ENCODE peak calls at places on chromosome 18, in four cellular contexts. M is HepG2, Y is GM12878, N is H1. E is an unnamed sample.

GRCh38 chr18:44758821-44759624 is 78.3 kb downstream of the SETBP1 start:
- DNase-seq in M (no peak), Y (peak), N (no peak), E (no peak)

GRCh38 chr18:21345851-21346250 is 103.8 kb downstream of the GREB1L start:
- DNase-seq in M (no peak), Y (no peak), N (no peak), E (no peak)

GRCh38 chr18:631560-631959 is 25.9 kb upstream of the TYMS start:
- DNase-seq in M (no peak), Y (no peak), N (no peak), E (no peak)

GRCh38 chr18:50268022-50268747 is 1.9 kb upstream of the CFAP53 start:
- DNase-seq in M (no peak), Y (peak), N (peak), E (peak)

GRCh38 chr18:654601-655000 is 2.9 kb upstream of the TYMS start:
- DNase-seq in M (no peak), Y (no peak), N (no peak), E (no peak)

GRCh38 chr18:75250471-75250821 is 39.8 kb downstream of the TSHZ1 start:
- DNase-seq in M (no peak), Y (no peak), N (no peak), E (no peak)

GRCh38 chr18:13221821-13222220 is 3.3 kb downstream of the LDLRAD4 start:
- DNase-seq in M (no peak), Y (no peak), N (no peak), E (no peak)

GRCh38 chr18:69233465-69234054 is 167.1 kb upstream of the DOK6 start:
- DNase-seq in M (no peak), Y (no peak), N (no peak), E (no peak)

GRCh38 chr18:72868666-72869661 is 1.2 kb upstream of the NETO1 start:
- DNase-seq in M (no peak), Y (no peak), N (peak), E (no peak)

GRCh38 chr18:48317781-48318381 is 91.3 kb downstream of the ZBTB7C start:
- DNase-seq in M (no peak), Y (no peak), N (no peak), E (no peak)

GRCh38 chr18:73283032-73283431 is 415.2 kb upstream of the NETO1 start:
- DNase-seq in M (no peak), Y (no peak), N (no peak), E (no peak)

GRCh38 chr18:11857177-11857887 is 6.1 kb downstream of the CHMP1B start:
- DNase-seq in M (peak), Y (no peak), N (no peak), E (no peak)

GRCh38 chr18:11310476-11311086 is 161.2 kb upstream of the PIEZO2 start:
- DNase-seq in M (peak), Y (no peak), N (peak), E (peak)

GRCh38 chr18:76822510-76823165 is at the start of gene ZNF236:
- DNase-seq in M (peak), Y (no peak), N (peak), E (peak)

GRCh38 chr18:48782381-48782841 is 168.4 kb downstream of the SMAD7 start:
- DNase-seq in M (no peak), Y (no peak), N (no peak), E (no peak)

GRCh38 chr18:62788891-62789290 is 73.5 kb downstream of the PHLPP1 start:
- DNase-seq in M (no peak), Y (no peak), N (no peak), E (no peak)

GRCh38 chr18:76674596-76674995 is 147.8 kb upstream of the ZNF236 start:
- DNase-seq in M (no peak), Y (no peak), N (no peak), E (no peak)

GRCh38 chr18:22566703-22567420 is 149.1 kb upstream of the CTAGE1 start:
- DNase-seq in M (no peak), Y (no peak), N (no peak), E (no peak)

GRCh38 chr18:72674710-72675109 is 130.6 kb upstream of the CBLN2 start:
- DNase-seq in M (no peak), Y (peak), N (no peak), E (no peak)

GRCh38 chr18:6644841-6645240 is 84.7 kb upstream of the ARHGAP28 start:
- DNase-seq in M (no peak), Y (no peak), N (no peak), E (no peak)

GRCh38 chr18:52950153-52950552 is 610.2 kb downstream of the DCC start:
- DNase-seq in M (no peak), Y (no peak), N (no peak), E (no peak)

GRCh38 chr18:41703744-41704530 is 251.1 kb upstream of the PIK3C3 start:
- DNase-seq in M (no peak), Y (no peak), N (no peak), E (no peak)

GRCh38 chr18:3867768-3868445 is 417.9 kb downstream of the TGIF1 start:
- DNase-seq in M (no peak), Y (no peak), N (no peak), E (no peak)

GRCh38 chr18:21808185-21808584 is 67.6 kb downstream of the MIB1 start:
- DNase-seq in M (no peak), Y (no peak), N (no peak), E (no peak)

GRCh38 chr18:32907215-32907590 is 134.4 kb upstream of the KLHL14 start:
- DNase-seq in M (no peak), Y (no peak), N (no peak), E (no peak)

GRCh38 chr18:30969670-30970069 is 72.9 kb downstream of the DSC3 start:
- DNase-seq in M (no peak), Y (no peak), N (no peak), E (no peak)

GRCh38 chr18:49725809-49726514 is 87.4 kb downstream of the ACAA2 start:
- DNase-seq in M (peak), Y (no peak), N (peak), E (peak)

GRCh38 chr18:9001209-9001608 is 101.3 kb upstream of the NDUFV2 start:
- DNase-seq in M (no peak), Y (no peak), N (no peak), E (no peak)

GRCh38 chr18:54713386-54713785 is 114.9 kb upstream of the RAB27B start:
- DNase-seq in M (no peak), Y (no peak), N (no peak), E (no peak)

GRCh38 chr18:10248738-10249137 is 205.7 kb upstream of the APCDD1 start:
- DNase-seq in M (no peak), Y (no peak), N (no peak), E (no peak)

GRCh38 chr18:32919799-32920198 is 147.0 kb upstream of the KLHL14 start:
- DNase-seq in M (peak), Y (no peak), N (peak), E (peak)

GRCh38 chr18:23825978-23826405 is 136.7 kb downstream of the LAMA3 start:
- DNase-seq in M (no peak), Y (no peak), N (no peak), E (no peak)

GRCh38 chr18:79866889-79867574 is 69.3 kb downstream of the KCNG2 start:
- DNase-seq in M (no peak), Y (no peak), N (no peak), E (no peak)
- TF ChIP-seq ZNF274 in M (no peak), Y (no peak), N (no peak), E (no peak)

DNA sequence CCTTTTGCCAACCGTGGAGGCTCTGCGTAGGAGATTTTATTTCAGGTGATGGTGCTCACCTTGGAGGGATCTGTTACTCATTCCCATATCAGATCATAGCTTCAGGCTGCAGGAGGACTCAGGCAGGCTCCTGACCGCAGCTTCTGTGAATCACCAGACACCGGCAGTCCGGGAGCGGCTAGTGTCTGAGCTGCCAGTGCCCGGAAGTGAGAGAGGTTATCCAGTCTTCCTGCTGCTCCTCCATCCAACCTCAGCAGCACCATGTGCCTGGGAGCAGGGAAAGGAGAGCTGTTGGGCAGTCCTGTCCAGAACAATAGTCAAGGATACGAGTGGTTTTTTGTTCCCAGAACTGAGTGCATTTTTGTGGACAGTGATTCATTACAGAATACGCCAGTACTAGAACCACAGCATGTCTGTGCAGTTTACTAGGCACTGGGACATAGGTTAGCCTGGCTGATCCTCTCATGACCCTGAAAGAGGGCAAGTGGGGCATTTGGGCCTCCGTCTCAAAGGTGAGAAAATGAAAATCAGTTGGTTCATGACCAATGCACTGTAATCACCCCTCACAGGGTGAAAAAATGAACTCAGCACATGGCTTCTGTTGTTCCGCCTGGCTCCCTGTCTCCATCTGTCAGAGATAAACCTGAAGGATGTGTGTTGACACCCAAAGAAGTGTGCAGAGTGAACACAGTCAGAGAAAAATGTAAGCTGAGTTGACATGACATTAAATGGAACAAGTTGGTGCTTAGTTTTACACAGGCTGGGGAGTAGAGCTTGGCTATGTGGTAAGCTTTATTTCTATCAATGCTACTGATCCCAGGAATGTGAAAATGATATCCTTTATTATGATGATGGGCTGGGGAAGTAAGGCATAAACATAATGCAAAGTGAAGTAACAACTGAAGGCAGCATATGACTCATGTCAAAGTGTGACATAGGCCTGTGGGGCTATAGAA is 12.2 kb downstream of the FHOD3 start:
- DNase-seq in M (no peak), Y (no peak), N (peak), E (no peak)
- H3K9ac ChIP-seq in M (no peak), Y (no peak), N (no peak), E (no peak)

GRCh38 chr18:36442717-36443116 is 145.2 kb downstream of the FHOD3 start:
- DNase-seq in M (no peak), Y (no peak), N (no peak), E (no peak)

GRCh38 chr18:36449451-36449850 is 151.9 kb downstream of the FHOD3 start:
- DNase-seq in M (no peak), Y (no peak), N (no peak), E (no peak)

GRCh38 chr18:36441872-36442271 is 144.4 kb downstream of the FHOD3 start:
- DNase-seq in M (no peak), Y (no peak), N (no peak), E (no peak)

GRCh38 chr18:36448384-36449290 is 151.1 kb downstream of the FHOD3 start:
- DNase-seq in M (no peak), Y (no peak), N (no peak), E (no peak)

GRCh38 chr18:36446059-36446458 is 148.5 kb downstream of the FHOD3 start:
- DNase-seq in M (no peak), Y (no peak), N (no peak), E (no peak)
- TF ChIP-seq SUZ12 in M (no peak), Y (no peak), N (no peak), E (no peak)

DNA sequence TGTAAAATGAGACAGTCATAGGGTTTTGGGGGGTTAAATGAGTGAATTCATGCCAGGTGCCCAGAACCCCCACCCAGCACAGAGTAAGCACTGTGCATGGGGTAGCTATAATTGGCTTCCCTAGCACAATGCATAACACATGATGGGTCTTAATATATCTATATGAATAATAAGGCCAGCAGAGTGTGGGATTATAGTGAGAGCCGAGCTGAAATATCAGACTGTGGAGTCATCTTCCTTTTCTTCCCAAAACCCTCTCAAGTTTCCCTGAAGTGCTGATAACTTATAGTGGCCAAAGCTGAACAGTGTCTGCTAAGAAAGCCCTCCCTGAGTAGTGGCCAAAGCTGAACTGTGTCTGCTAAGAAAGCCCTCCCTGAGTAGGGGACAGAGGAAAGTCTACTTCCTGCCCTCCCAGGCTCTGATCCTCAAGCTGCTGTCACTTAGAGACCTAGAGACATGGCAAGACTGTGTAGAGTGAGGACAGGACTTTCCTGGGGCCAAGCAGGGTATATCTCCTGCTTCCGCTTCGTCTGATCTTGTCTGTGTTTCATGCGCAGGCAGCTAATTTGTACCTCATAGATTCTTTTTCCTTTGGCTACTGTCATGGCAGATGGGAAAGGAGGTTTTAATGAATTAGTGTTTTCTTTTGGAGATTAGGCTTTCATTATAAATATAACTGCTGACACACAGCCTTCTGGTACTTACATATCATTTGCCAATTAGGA is 94.8 kb downstream of the FHOD3 start:
- DNase-seq in M (no peak), Y (no peak), N (no peak), E (no peak)
- TF ChIP-seq ZNF274 in M (no peak), Y (no peak), N (no peak), E (no peak)

E was measured in NT2/D1.